ENCODE peak calls at places on chromosomes 11 and 22, in six cellular contexts. One of them, this sample, is unnamed.

GRCh38 chr22:40250608-40251007 is 72.9 kb downstream of the TNRC6B start:
- DNase-seq in iris pigment epithelial cell: no peak
- DNase-seq in DMS53: no peak
- DNase-seq in stimulated activated CD8-positive, alpha-beta memory T cell treated with anti-CD3 and anti-CD28 coated beads, Interleukin-4, amount 100 ng/mL, for 1 hour: no peak
- DNase-seq in EH: no peak
- DNase-seq in M059J: no peak
- DNase-seq in this sample: no peak

GRCh38 chr11:27254744-27255446 is 108.1 kb downstream of the CCDC34 start:
- DNase-seq in DMS53: no peak
- DNase-seq in M059J: peak; percentile 23
- DNase-seq in iris pigment epithelial cell: peak; percentile 49
- DNase-seq in EH: peak; percentile 83
- DNase-seq in stimulated activated CD8-positive, alpha-beta memory T cell treated with anti-CD3 and anti-CD28 coated beads, Interleukin-4, amount 100 ng/mL, for 1 hour: no peak
- DNase-seq in this sample: no peak

GRCh38 chr11:30281476-30282288 is 41.2 kb upstream of the ARL14EP start:
- DNase-seq in EH: no peak
- DNase-seq in M059J: no peak
- DNase-seq in DMS53: no peak
- DNase-seq in iris pigment epithelial cell: no peak
- DNase-seq in stimulated activated CD8-positive, alpha-beta memory T cell treated with anti-CD3 and anti-CD28 coated beads, Interleukin-4, amount 100 ng/mL, for 1 hour: no peak
- DNase-seq in this sample: no peak

GRCh38 chr22:42786606-42787356 is 66.1 kb upstream of the A4GALT start:
- DNase-seq in iris pigment epithelial cell: no peak
- DNase-seq in DMS53: no peak
- DNase-seq in M059J: no peak
- DNase-seq in stimulated activated CD8-positive, alpha-beta memory T cell treated with anti-CD3 and anti-CD28 coated beads, Interleukin-4, amount 100 ng/mL, for 1 hour: no peak
- DNase-seq in EH: no peak
- DNase-seq in this sample: no peak

GRCh38 chr11:61406067-61406466 is 13.7 kb downstream of the TMEM216 start:
- DNase-seq in DMS53: no peak
- DNase-seq in EH: no peak
- DNase-seq in M059J: no peak
- DNase-seq in iris pigment epithelial cell: no peak
- DNase-seq in stimulated activated CD8-positive, alpha-beta memory T cell treated with anti-CD3 and anti-CD28 coated beads, Interleukin-4, amount 100 ng/mL, for 1 hour: no peak
- DNase-seq in this sample: no peak

GRCh38 chr11:119065369-119065768 is 2.2 kb upstream of the VPS11 start:
- DNase-seq in stimulated activated CD8-positive, alpha-beta memory T cell treated with anti-CD3 and anti-CD28 coated beads, Interleukin-4, amount 100 ng/mL, for 1 hour: no peak
- DNase-seq in DMS53: peak; percentile 57
- DNase-seq in iris pigment epithelial cell: peak; percentile 49
- DNase-seq in M059J: peak; percentile 50
- DNase-seq in EH: peak; percentile 53
- DNase-seq in this sample: no peak

GRCh38 chr11:66815646-66816045 is 27.6 kb upstream of the RCE1 start:
- DNase-seq in DMS53: no peak
- DNase-seq in EH: peak; percentile 32
- DNase-seq in stimulated activated CD8-positive, alpha-beta memory T cell treated with anti-CD3 and anti-CD28 coated beads, Interleukin-4, amount 100 ng/mL, for 1 hour: no peak
- DNase-seq in M059J: peak; percentile 16
- DNase-seq in iris pigment epithelial cell: peak; percentile 29
- DNase-seq in this sample: peak; percentile 5

GRCh38 chr11:17718510-17718962 is 835 bp upstream of the MYOD1 start:
- DNase-seq in EH: no peak
- DNase-seq in iris pigment epithelial cell: no peak
- DNase-seq in M059J: no peak
- DNase-seq in DMS53: no peak
- DNase-seq in stimulated activated CD8-positive, alpha-beta memory T cell treated with anti-CD3 and anti-CD28 coated beads, Interleukin-4, amount 100 ng/mL, for 1 hour: no peak
- DNase-seq in this sample: no peak

GRCh38 chr22:32796865-32797573 is 4.5 kb upstream of the TIMP3 start:
- DNase-seq in stimulated activated CD8-positive, alpha-beta memory T cell treated with anti-CD3 and anti-CD28 coated beads, Interleukin-4, amount 100 ng/mL, for 1 hour: peak; percentile 8
- DNase-seq in EH: peak; percentile 83
- DNase-seq in DMS53: peak; percentile 41
- DNase-seq in iris pigment epithelial cell: peak; percentile 47
- DNase-seq in M059J: peak; percentile 56
- DNase-seq in this sample: peak; percentile 41